ENCODE peak calls at places on chromosomes 5 and 9, in five cellular contexts. N is astrocyte of the spinal cord, G is body of pancreas, D is fibroblast of pulmonary artery, E is hepatocyte. Z is an unnamed sample.

GRCh38 chr9:130128782-130129424 is 43.3 kb upstream of the NCS1 start:
- DNase-seq in N (peak), G (peak), E (peak), D (peak), Z (peak)

GRCh38 chr5:150255659-150256415 is 33.7 kb downstream of the CAMK2A start:
- DNase-seq in D (peak), G (no peak), E (peak), N (no peak), Z (no peak)

GRCh38 chr5:148791696-148792095 is 34.7 kb upstream of the ADRB2 start:
- DNase-seq in D (no peak), N (no peak), G (no peak), E (no peak), Z (no peak)

GRCh38 chr5:75052461-75053285 is at the start of gene GCNT4:
- DNase-seq in E (peak), D (peak), N (peak), G (peak), Z (peak)

GRCh38 chr9:127450170-127450830 is 906 bp downstream of the RPL12 start:
- DNase-seq in E (peak), D (peak), G (no peak), N (peak), Z (peak)

GRCh38 chr5:20972419-20972925 is 984.5 kb upstream of the CDH18 start:
- DNase-seq in E (peak), N (peak), G (peak), D (peak), Z (no peak)

GRCh38 chr5:1882337-1883119 is at the start of gene IRX4:
- DNase-seq in G (no peak), E (no peak), N (no peak), D (peak), Z (peak)

GRCh38 chr5:10454591-10455272 is 13.1 kb downstream of the ROPN1L start:
- DNase-seq in E (no peak), G (no peak), N (peak), D (peak), Z (peak)

GRCh38 chr5:76367623-76368366 is 35.3 kb upstream of the IQGAP2 start:
- DNase-seq in N (no peak), G (no peak), E (no peak), D (no peak), Z (peak)

GRCh38 chr9:120875954-120876841 is 790 bp downstream of the PHF19 start:
- DNase-seq in N (peak), E (peak), D (peak), G (peak), Z (peak)

GRCh38 chr5:36442352-36442751 is 140.7 kb upstream of the RANBP3L start:
- DNase-seq in E (peak), N (no peak), D (no peak), G (peak), Z (no peak)

GRCh38 chr9:117494401-117495130 is 79.7 kb upstream of the ASTN2 start:
- DNase-seq in N (peak), D (no peak), E (no peak), G (no peak), Z (no peak)

GRCh38 chr5:35478856-35479682 is 138.6 kb upstream of the SPEF2 start:
- DNase-seq in D (peak), G (peak), E (no peak), N (peak), Z (peak)

GRCh38 chr9:128728298-128728697 is 4.4 kb upstream of the ZDHHC12 start:
- DNase-seq in E (no peak), N (no peak), D (no peak), G (no peak), Z (no peak)

GRCh38 chr9:131432597-131433301 is 38.9 kb downstream of the PRRC2B start:
- DNase-seq in N (peak), E (peak), G (no peak), D (peak), Z (peak)

GRCh38 chr5:132256783-132257130 is 739 bp upstream of the PDLIM4 start:
- DNase-seq in E (no peak), D (no peak), G (no peak), N (no peak), Z (no peak)

GRCh38 chr9:98142182-98142924 is 23.3 kb upstream of the TRIM14 start:
- DNase-seq in D (no peak), G (peak), E (peak), N (no peak), Z (no peak)

GRCh38 chr5:10157085-10157669 is 92.5 kb downstream of the ATPSCKMT start:
- DNase-seq in D (no peak), N (no peak), E (no peak), G (no peak), Z (no peak)

GRCh38 chr5:176891331-176891958 is 7.7 kb downstream of the HK3 start:
- DNase-seq in E (no peak), N (no peak), D (no peak), G (no peak), Z (no peak)

GRCh38 chr5:178163772-178164735 is 10.4 kb upstream of the NHP2 start:
- DNase-seq in G (peak), D (peak), N (peak), E (peak), Z (peak)

GRCh38 chr9:96383165-96383939 is at the start of gene SLC35D2:
- DNase-seq in G (peak), D (peak), E (peak), N (peak), Z (peak)

GRCh38 chr9:3464033-3464638 is 61.7 kb downstream of the RFX3 start:
- DNase-seq in G (no peak), E (no peak), N (no peak), D (peak), Z (peak)

GRCh38 chr9:35789541-35789940 is 1.9 kb upstream of the NPR2 start:
- DNase-seq in E (no peak), D (no peak), G (no peak), N (no peak), Z (no peak)

GRCh38 chr9:116483622-116484482 is 203.3 kb upstream of the TRIM32 start:
- DNase-seq in G (no peak), D (no peak), N (no peak), E (no peak), Z (no peak)

GRCh38 chr5:88677943-88678779 is 204.8 kb downstream of the MEF2C start:
- DNase-seq in N (peak), D (no peak), E (no peak), G (no peak), Z (no peak)

GRCh38 chr9:94624621-94625020 is 14.7 kb downstream of the FBP1 start:
- DNase-seq in E (no peak), N (no peak), D (no peak), G (no peak), Z (no peak)

GRCh38 chr5:26535215-26535614 is 503.2 kb downstream of the CDH9 start:
- DNase-seq in G (no peak), N (no peak), D (no peak), E (no peak), Z (no peak)

GRCh38 chr5:177403194-177403825 is 2.8 kb upstream of the PFN3 start:
- DNase-seq in N (no peak), E (peak), D (no peak), G (no peak), Z (peak)

GRCh38 chr9:129783516-129784361 is 19.2 kb upstream of the TOR1B start:
- DNase-seq in D (peak), E (peak), G (peak), N (peak), Z (peak)

GRCh38 chr5:154567155-154567554 is 89.1 kb upstream of the HAND1 start:
- DNase-seq in N (no peak), E (no peak), G (no peak), D (no peak), Z (no peak)

GRCh38 chr9:3299872-3300271 is 225.9 kb downstream of the RFX3 start:
- DNase-seq in E (no peak), N (no peak), G (no peak), D (no peak), Z (no peak)

GRCh38 chr9:95494022-95494415 is 22.8 kb downstream of the PTCH1 start:
- DNase-seq in G (peak), N (no peak), E (no peak), D (no peak), Z (no peak)

GRCh38 chr9:134319306-134320194 is 6.7 kb upstream of the RXRA start:
- DNase-seq in G (no peak), D (no peak), E (no peak), N (no peak), Z (no peak)

GRCh38 chr9:135702002-135702721 is at the start of gene KCNT1:
- DNase-seq in D (peak), E (peak), G (peak), N (peak), Z (peak)

GRCh38 chr5:172713113-172713808 is 57.7 kb downstream of the DUSP1 start:
- DNase-seq in G (peak), E (peak), D (peak), N (peak), Z (no peak)

GRCh38 chr5:98713027-98713426 is 60.4 kb upstream of the RGMB start:
- DNase-seq in G (no peak), D (peak), N (peak), E (no peak), Z (peak)

DNA sequence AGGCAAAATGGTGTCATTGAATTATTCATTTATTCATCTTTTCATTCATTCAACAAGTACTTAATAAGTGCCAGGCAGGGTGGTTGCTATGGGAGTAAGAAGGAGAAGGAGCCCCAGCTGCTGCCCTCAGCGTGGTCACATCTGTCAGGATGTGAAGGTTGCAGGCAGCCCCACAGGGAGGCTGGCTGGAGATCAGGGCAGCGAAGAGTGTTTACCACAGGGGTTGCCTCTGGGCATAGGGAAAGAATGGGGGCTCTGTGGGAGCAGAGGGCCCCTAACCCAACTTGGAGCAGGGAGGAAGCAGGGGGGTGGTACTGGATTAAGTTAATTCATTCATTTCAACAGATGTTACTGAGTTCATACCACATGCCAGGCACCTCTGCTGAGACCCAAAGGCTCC is 6.0 kb downstream of the PCDH12 start:
- DNase-seq in G (no peak), N (no peak), D (no peak), E (no peak), Z (no peak)
- H3K4me3 ChIP-seq in G (no peak), N (no peak), D (no peak), E (no peak), Z (no peak)

GRCh38 chr9:38641985-38642864 is 21.8 kb upstream of the ANKRD18A start:
- DNase-seq in N (peak), E (peak), G (peak), D (peak), Z (no peak)
- TF ChIP-seq CTCF in N (peak), E (peak), G (peak), D (peak), Z (peak)

DNA sequence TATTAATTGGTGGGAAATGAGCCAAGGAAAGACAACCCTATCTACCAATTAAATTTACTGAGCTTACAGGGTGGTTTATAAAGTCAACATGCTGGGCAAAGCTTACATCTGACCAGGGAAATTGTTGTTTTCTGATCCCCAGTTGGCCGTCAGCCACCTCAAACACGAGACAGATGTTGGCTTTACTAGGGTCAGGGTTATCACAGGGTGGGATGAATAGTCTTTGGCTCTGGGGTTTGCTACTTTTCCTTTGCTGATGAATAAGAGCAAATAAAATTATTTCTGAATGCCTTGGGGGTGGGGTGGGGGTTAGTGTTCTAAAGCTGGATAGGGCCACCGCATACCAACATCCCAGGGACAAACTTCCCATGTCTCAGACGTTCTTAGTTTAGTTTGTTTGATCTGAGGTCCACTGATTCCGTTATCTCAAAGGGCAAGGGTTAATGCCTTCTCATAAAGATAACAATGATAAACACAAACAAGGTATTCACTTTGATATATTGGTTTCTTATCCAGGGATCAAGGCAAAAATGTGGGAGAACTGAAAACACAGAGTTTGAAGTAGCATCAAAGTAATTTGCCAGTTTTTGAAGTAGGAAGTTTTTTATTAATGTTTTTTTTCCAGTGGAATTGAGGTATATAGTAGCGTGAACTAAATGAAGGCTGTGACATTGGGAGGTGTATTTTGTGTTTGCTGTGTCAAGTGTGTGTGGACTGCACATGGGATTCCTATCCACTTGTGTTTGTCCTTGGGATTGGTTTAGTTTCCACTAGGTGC is 109.1 kb upstream of the RPS23 start:
- DNase-seq in E (peak), G (no peak), D (peak), N (peak), Z (peak)
- H3K4me3 ChIP-seq in E (no peak), G (no peak), D (no peak), N (no peak), Z (no peak)

DNA sequence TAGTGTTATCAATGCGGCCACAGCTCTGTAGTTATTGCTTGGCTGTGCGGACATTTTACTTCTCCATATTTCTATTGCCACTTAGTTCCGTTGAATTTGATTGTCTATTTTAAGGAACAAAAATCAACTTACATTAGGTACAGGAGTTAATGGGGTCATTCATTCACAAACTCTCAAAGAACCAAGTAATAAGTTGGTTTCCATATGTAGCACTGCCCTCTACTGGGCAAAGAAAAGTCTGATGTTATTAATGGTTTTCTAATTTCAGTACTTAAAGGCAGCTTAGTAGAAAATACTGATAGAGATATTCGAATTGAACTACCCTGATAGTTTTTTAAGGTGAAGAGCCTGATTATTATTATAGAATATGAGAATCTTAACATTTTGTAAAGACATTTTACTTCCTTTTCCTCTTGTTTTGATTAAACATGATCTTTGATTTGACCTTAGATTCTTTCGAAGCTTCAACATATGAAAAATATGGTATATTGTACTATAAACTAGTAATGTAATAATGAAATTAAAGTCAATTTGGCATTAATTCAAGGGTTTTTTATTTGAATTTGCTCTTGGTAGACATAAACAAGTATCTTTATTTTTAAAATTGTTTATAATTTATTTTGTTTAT is 119.5 kb upstream of the CTNND2 start:
- DNase-seq in N (peak), G (peak), E (peak), D (peak), Z (peak)
- TF ChIP-seq CTCF in N (peak), G (peak), E (peak), D (peak), Z (peak)